ENCODE peak calls at places on chromosomes 2 and 18, in seven cellular contexts. One of them, this sample, is unnamed.

GRCh38 chr18:76446321-76446720 is 48.7 kb downstream of the ZNF516 start:
- DNase-seq in NCI-H1092 treated with DMSO at 0.1 percent for 48 hours: no peak
- DNase-seq in mucosa of gallbladder: no peak
- DNase-seq in T-helper 2 cell: no peak
- DNase-seq in upper lobe of right lung: no peak
- DNase-seq in naive thymus-derived CD8-positive, alpha-beta T cell: no peak
- DNase-seq in skeletal muscle cell: no peak
- DNase-seq in this sample: no peak

GRCh38 chr2:28986429-28986828 is 5.3 kb downstream of the TOGARAM2 start:
- DNase-seq in NCI-H1092 treated with DMSO at 0.1 percent for 48 hours: no peak
- DNase-seq in mucosa of gallbladder: no peak
- DNase-seq in T-helper 2 cell: no peak
- DNase-seq in upper lobe of right lung: no peak
- DNase-seq in naive thymus-derived CD8-positive, alpha-beta T cell: no peak
- DNase-seq in skeletal muscle cell: no peak
- DNase-seq in this sample: no peak

GRCh38 chr2:241701155-241701404 is 759 bp upstream of the ING5 start:
- DNase-seq in NCI-H1092 treated with DMSO at 0.1 percent for 48 hours: no peak
- DNase-seq in mucosa of gallbladder: no peak
- DNase-seq in T-helper 2 cell: peak
- DNase-seq in upper lobe of right lung: no peak
- DNase-seq in naive thymus-derived CD8-positive, alpha-beta T cell: no peak
- DNase-seq in skeletal muscle cell: no peak
- DNase-seq in this sample: no peak

GRCh38 chr2:16019060-16019475 is 78.7 kb downstream of the MYCN start:
- DNase-seq in NCI-H1092 treated with DMSO at 0.1 percent for 48 hours: no peak
- DNase-seq in mucosa of gallbladder: no peak
- DNase-seq in T-helper 2 cell: no peak
- DNase-seq in upper lobe of right lung: no peak
- DNase-seq in naive thymus-derived CD8-positive, alpha-beta T cell: no peak
- DNase-seq in skeletal muscle cell: no peak
- DNase-seq in this sample: no peak

GRCh38 chr2:225494100-225494459 is 94.6 kb downstream of the NYAP2 start:
- DNase-seq in NCI-H1092 treated with DMSO at 0.1 percent for 48 hours: no peak
- DNase-seq in mucosa of gallbladder: no peak
- DNase-seq in T-helper 2 cell: no peak
- DNase-seq in upper lobe of right lung: no peak
- DNase-seq in naive thymus-derived CD8-positive, alpha-beta T cell: no peak
- DNase-seq in skeletal muscle cell: no peak
- DNase-seq in this sample: no peak

GRCh38 chr18:68660355-68661183 is 54.3 kb downstream of the TMX3 start:
- DNase-seq in NCI-H1092 treated with DMSO at 0.1 percent for 48 hours: peak
- DNase-seq in mucosa of gallbladder: no peak
- DNase-seq in T-helper 2 cell: no peak
- DNase-seq in upper lobe of right lung: no peak
- DNase-seq in naive thymus-derived CD8-positive, alpha-beta T cell: no peak
- DNase-seq in skeletal muscle cell: peak
- DNase-seq in this sample: no peak

GRCh38 chr2:230972046-230972445 is 23.9 kb upstream of the SPATA3 start:
- DNase-seq in NCI-H1092 treated with DMSO at 0.1 percent for 48 hours: no peak
- DNase-seq in mucosa of gallbladder: no peak
- DNase-seq in T-helper 2 cell: no peak
- DNase-seq in upper lobe of right lung: no peak
- DNase-seq in naive thymus-derived CD8-positive, alpha-beta T cell: no peak
- DNase-seq in skeletal muscle cell: no peak
- DNase-seq in this sample: no peak

GRCh38 chr2:229798446-229799147 is 84.2 kb upstream of the DNER start:
- DNase-seq in NCI-H1092 treated with DMSO at 0.1 percent for 48 hours: no peak
- DNase-seq in mucosa of gallbladder: no peak
- DNase-seq in T-helper 2 cell: no peak
- DNase-seq in upper lobe of right lung: no peak
- DNase-seq in naive thymus-derived CD8-positive, alpha-beta T cell: no peak
- DNase-seq in skeletal muscle cell: no peak
- DNase-seq in this sample: no peak

GRCh38 chr18:70827632-70828031 is 538.8 kb downstream of the SOCS6 start:
- DNase-seq in NCI-H1092 treated with DMSO at 0.1 percent for 48 hours: no peak
- DNase-seq in mucosa of gallbladder: no peak
- DNase-seq in T-helper 2 cell: no peak
- DNase-seq in upper lobe of right lung: no peak
- DNase-seq in naive thymus-derived CD8-positive, alpha-beta T cell: no peak
- DNase-seq in skeletal muscle cell: no peak
- DNase-seq in this sample: no peak

GRCh38 chr2:50529600-50530218 is 502.2 kb downstream of the NRXN1 start:
- DNase-seq in NCI-H1092 treated with DMSO at 0.1 percent for 48 hours: peak
- DNase-seq in mucosa of gallbladder: no peak
- DNase-seq in T-helper 2 cell: no peak
- DNase-seq in upper lobe of right lung: no peak
- DNase-seq in naive thymus-derived CD8-positive, alpha-beta T cell: no peak
- DNase-seq in skeletal muscle cell: peak
- DNase-seq in this sample: no peak

GRCh38 chr2:241659150-241659739 is 21.8 kb downstream of the ATG4B start:
- DNase-seq in NCI-H1092 treated with DMSO at 0.1 percent for 48 hours: peak
- DNase-seq in mucosa of gallbladder: peak
- DNase-seq in T-helper 2 cell: no peak
- DNase-seq in upper lobe of right lung: no peak
- DNase-seq in naive thymus-derived CD8-positive, alpha-beta T cell: no peak
- DNase-seq in skeletal muscle cell: peak
- DNase-seq in this sample: peak

GRCh38 chr2:120758181-120759048 is 22.7 kb downstream of the GLI2 start:
- DNase-seq in NCI-H1092 treated with DMSO at 0.1 percent for 48 hours: no peak
- DNase-seq in mucosa of gallbladder: peak
- DNase-seq in T-helper 2 cell: no peak
- DNase-seq in upper lobe of right lung: peak
- DNase-seq in naive thymus-derived CD8-positive, alpha-beta T cell: no peak
- DNase-seq in skeletal muscle cell: peak
- DNase-seq in this sample: peak

GRCh38 chr2:127157651-127158460 is 50.9 kb upstream of the BIN1 start:
- DNase-seq in NCI-H1092 treated with DMSO at 0.1 percent for 48 hours: no peak
- DNase-seq in mucosa of gallbladder: no peak
- DNase-seq in T-helper 2 cell: no peak
- DNase-seq in upper lobe of right lung: no peak
- DNase-seq in naive thymus-derived CD8-positive, alpha-beta T cell: no peak
- DNase-seq in skeletal muscle cell: no peak
- DNase-seq in this sample: no peak

GRCh38 chr18:6751207-6751606 is 21.7 kb downstream of the ARHGAP28 start:
- DNase-seq in NCI-H1092 treated with DMSO at 0.1 percent for 48 hours: no peak
- DNase-seq in mucosa of gallbladder: no peak
- DNase-seq in T-helper 2 cell: no peak
- DNase-seq in upper lobe of right lung: no peak
- DNase-seq in naive thymus-derived CD8-positive, alpha-beta T cell: no peak
- DNase-seq in skeletal muscle cell: no peak
- DNase-seq in this sample: no peak

GRCh38 chr2:184532541-184532940 is 65.8 kb upstream of the ZNF804A start:
- DNase-seq in NCI-H1092 treated with DMSO at 0.1 percent for 48 hours: no peak
- DNase-seq in mucosa of gallbladder: no peak
- DNase-seq in T-helper 2 cell: no peak
- DNase-seq in upper lobe of right lung: no peak
- DNase-seq in naive thymus-derived CD8-positive, alpha-beta T cell: no peak
- DNase-seq in skeletal muscle cell: no peak
- DNase-seq in this sample: no peak

GRCh38 chr2:156647377-156648010 is 211.3 kb downstream of the GPD2 start:
- DNase-seq in NCI-H1092 treated with DMSO at 0.1 percent for 48 hours: no peak
- DNase-seq in mucosa of gallbladder: no peak
- DNase-seq in T-helper 2 cell: no peak
- DNase-seq in upper lobe of right lung: no peak
- DNase-seq in naive thymus-derived CD8-positive, alpha-beta T cell: no peak
- DNase-seq in skeletal muscle cell: no peak
- DNase-seq in this sample: no peak

GRCh38 chr2:88250402-88250801 is 80.3 kb downstream of the THNSL2 start:
- DNase-seq in NCI-H1092 treated with DMSO at 0.1 percent for 48 hours: no peak
- DNase-seq in mucosa of gallbladder: no peak
- DNase-seq in T-helper 2 cell: no peak
- DNase-seq in upper lobe of right lung: no peak
- DNase-seq in naive thymus-derived CD8-positive, alpha-beta T cell: no peak
- DNase-seq in skeletal muscle cell: no peak
- DNase-seq in this sample: no peak

GRCh38 chr2:31138037-31138962 is at the start of gene GALNT14:
- DNase-seq in NCI-H1092 treated with DMSO at 0.1 percent for 48 hours: peak
- DNase-seq in mucosa of gallbladder: peak
- DNase-seq in T-helper 2 cell: no peak
- DNase-seq in upper lobe of right lung: peak
- DNase-seq in naive thymus-derived CD8-positive, alpha-beta T cell: no peak
- DNase-seq in skeletal muscle cell: no peak
- DNase-seq in this sample: peak

GRCh38 chr2:238247002-238247822 is 7.4 kb upstream of the HES6 start:
- DNase-seq in NCI-H1092 treated with DMSO at 0.1 percent for 48 hours: no peak
- DNase-seq in mucosa of gallbladder: no peak
- DNase-seq in T-helper 2 cell: no peak
- DNase-seq in upper lobe of right lung: no peak
- DNase-seq in naive thymus-derived CD8-positive, alpha-beta T cell: no peak
- DNase-seq in skeletal muscle cell: no peak
- DNase-seq in this sample: no peak

GRCh38 chr2:74383254-74383653 is 3.1 kb upstream of the DCTN1 start:
- DNase-seq in NCI-H1092 treated with DMSO at 0.1 percent for 48 hours: no peak
- DNase-seq in mucosa of gallbladder: no peak
- DNase-seq in T-helper 2 cell: no peak
- DNase-seq in upper lobe of right lung: no peak
- DNase-seq in naive thymus-derived CD8-positive, alpha-beta T cell: no peak
- DNase-seq in skeletal muscle cell: peak
- DNase-seq in this sample: no peak

GRCh38 chr2:199085201-199085750 is 372.5 kb downstream of the SATB2 start:
- DNase-seq in NCI-H1092 treated with DMSO at 0.1 percent for 48 hours: no peak
- DNase-seq in mucosa of gallbladder: no peak
- DNase-seq in T-helper 2 cell: no peak
- DNase-seq in upper lobe of right lung: no peak
- DNase-seq in naive thymus-derived CD8-positive, alpha-beta T cell: no peak
- DNase-seq in skeletal muscle cell: no peak
- DNase-seq in this sample: no peak

GRCh38 chr18:58723810-58724602 is 52.7 kb downstream of the MALT1 start:
- DNase-seq in NCI-H1092 treated with DMSO at 0.1 percent for 48 hours: no peak
- DNase-seq in mucosa of gallbladder: no peak
- DNase-seq in T-helper 2 cell: no peak
- DNase-seq in upper lobe of right lung: no peak
- DNase-seq in naive thymus-derived CD8-positive, alpha-beta T cell: no peak
- DNase-seq in skeletal muscle cell: no peak
- DNase-seq in this sample: no peak

GRCh38 chr2:57881998-57882884 is 164.4 kb upstream of the VRK2 start:
- DNase-seq in NCI-H1092 treated with DMSO at 0.1 percent for 48 hours: peak
- DNase-seq in mucosa of gallbladder: no peak
- DNase-seq in T-helper 2 cell: no peak
- DNase-seq in upper lobe of right lung: no peak
- DNase-seq in naive thymus-derived CD8-positive, alpha-beta T cell: no peak
- DNase-seq in skeletal muscle cell: peak
- DNase-seq in this sample: peak